ENCODE peak calls at places on chromosomes 11 and 22, in six cellular contexts. Z is IMR-90, S is substantia nigra, E is OCI-LY7, G is DND-41, F is HCT116. T is an unnamed sample.

GRCh38 chr11:56990702-56991101 is 2.0 kb downstream of the OR5AK2 start:
- DNase-seq in Z (no peak), E (no peak), S (no peak), F (no peak), G (no peak), T (no peak)

GRCh38 chr22:31489632-31490495 is at the start of gene EIF4ENIF1:
- DNase-seq in E (peak), S (peak), G (peak), F (peak), Z (peak), T (peak)

GRCh38 chr11:70201876-70202861 is 927 bp upstream of the FADD start:
- DNase-seq in G (no peak), F (no peak), E (no peak), Z (no peak), S (no peak), T (no peak)

GRCh38 chr22:25563757-25564319 is 637 bp upstream of the GRK3 start:
- DNase-seq in Z (peak), E (peak), G (no peak), F (no peak), S (peak), T (no peak)

GRCh38 chr11:105609341-105609781 is 512 bp upstream of the GRIA4 start:
- DNase-seq in Z (peak), G (peak), S (no peak), E (no peak), F (peak), T (no peak)

GRCh38 chr11:46278387-46279173 is 1.1 kb downstream of the CREB3L1 start:
- DNase-seq in E (no peak), F (no peak), G (no peak), Z (peak), S (no peak), T (no peak)

GRCh38 chr11:46588131-46588530 is 5.7 kb downstream of the AMBRA1 start:
- DNase-seq in G (no peak), Z (peak), F (no peak), S (no peak), E (no peak), T (no peak)

GRCh38 chr11:104609297-104609696 is 289.0 kb downstream of the CASP12 start:
- DNase-seq in Z (peak), G (peak), S (peak), F (peak), E (peak), T (peak)

GRCh38 chr11:2788751-2789140 is 89.0 kb upstream of the KCNQ1OT1 start:
- DNase-seq in F (no peak), S (no peak), Z (no peak), E (no peak), G (no peak), T (no peak)

GRCh38 chr11:17736921-17737817 is 2.6 kb downstream of the KCNC1 start:
- DNase-seq in G (no peak), S (no peak), Z (no peak), F (no peak), E (no peak), T (no peak)

GRCh38 chr11:113153847-113154246 is 160.5 kb upstream of the TTC12 start:
- DNase-seq in S (no peak), G (no peak), E (no peak), Z (no peak), F (no peak), T (no peak)

GRCh38 chr22:45400046-45400445 is 13.4 kb downstream of the SMC1B start:
- DNase-seq in E (no peak), F (no peak), G (no peak), S (no peak), Z (no peak), T (no peak)

GRCh38 chr11:105612766-105613165 is 2.9 kb downstream of the GRIA4 start:
- DNase-seq in Z (no peak), E (no peak), S (no peak), F (no peak), G (no peak), T (no peak)

GRCh38 chr11:19242184-19242932 is 1.6 kb upstream of the E2F8 start:
- DNase-seq in F (no peak), G (no peak), S (no peak), Z (no peak), E (no peak), T (no peak)

GRCh38 chr11:94315664-94316063 is 11.3 kb downstream of the IZUMO1R start:
- DNase-seq in G (no peak), Z (peak), E (no peak), F (no peak), S (no peak), T (no peak)

GRCh38 chr11:118632577-118633318 is 25.3 kb downstream of the PHLDB1 start:
- DNase-seq in F (no peak), Z (no peak), G (no peak), S (no peak), E (no peak), T (no peak)

GRCh38 chr11:20873054-20873453 is 203.7 kb downstream of the NELL1 start:
- DNase-seq in E (peak), Z (no peak), S (no peak), G (peak), F (no peak), T (no peak)

GRCh38 chr11:44813401-44813800 is 86.6 kb downstream of the TSPAN18 start:
- DNase-seq in F (no peak), S (no peak), E (no peak), Z (no peak), G (no peak), T (no peak)

GRCh38 chr11:68532719-68533369 is 72.3 kb downstream of the PPP6R3 start:
- DNase-seq in Z (no peak), F (no peak), G (no peak), S (no peak), E (no peak), T (no peak)

GRCh38 chr11:33935466-33935865 is 43.6 kb upstream of the LMO2 start:
- DNase-seq in Z (no peak), E (no peak), S (no peak), F (no peak), G (no peak), T (no peak)

GRCh38 chr11:33934450-33934849 is 42.6 kb upstream of the LMO2 start:
- DNase-seq in Z (no peak), G (no peak), E (no peak), F (no peak), S (no peak), T (no peak)

GRCh38 chr11:33935005-33935404 is 43.1 kb upstream of the LMO2 start:
- DNase-seq in G (peak), E (no peak), Z (no peak), S (no peak), F (no peak), T (no peak)

GRCh38 chr11:33936057-33936456 is 44.2 kb upstream of the LMO2 start:
- DNase-seq in S (no peak), E (no peak), G (no peak), F (no peak), Z (no peak), T (no peak)

GRCh38 chr11:33936745-33937612 is 45.1 kb upstream of the LMO2 start:
- DNase-seq in G (no peak), F (no peak), E (no peak), S (no peak), Z (peak), T (no peak)
- H3K27ac ChIP-seq in G (no peak), F (no peak), E (no peak), S (no peak), Z (no peak), T (peak)

GRCh38 chr22:17845790-17846189 is 71.5 kb upstream of the BID start:
- DNase-seq in G (no peak), E (no peak), F (no peak), Z (no peak), S (peak), T (no peak)

GRCh38 chr22:17846326-17846992 is 72.2 kb upstream of the BID start:
- DNase-seq in S (no peak), Z (no peak), G (no peak), E (no peak), F (no peak), T (no peak)

GRCh38 chr22:17844150-17844549 is 69.9 kb upstream of the BID start:
- DNase-seq in G (no peak), S (no peak), F (no peak), Z (no peak), E (no peak), T (no peak)

GRCh38 chr22:17843189-17843588 is 68.9 kb upstream of the BID start:
- DNase-seq in F (no peak), S (no peak), Z (no peak), E (no peak), G (no peak), T (no peak)

DNA sequence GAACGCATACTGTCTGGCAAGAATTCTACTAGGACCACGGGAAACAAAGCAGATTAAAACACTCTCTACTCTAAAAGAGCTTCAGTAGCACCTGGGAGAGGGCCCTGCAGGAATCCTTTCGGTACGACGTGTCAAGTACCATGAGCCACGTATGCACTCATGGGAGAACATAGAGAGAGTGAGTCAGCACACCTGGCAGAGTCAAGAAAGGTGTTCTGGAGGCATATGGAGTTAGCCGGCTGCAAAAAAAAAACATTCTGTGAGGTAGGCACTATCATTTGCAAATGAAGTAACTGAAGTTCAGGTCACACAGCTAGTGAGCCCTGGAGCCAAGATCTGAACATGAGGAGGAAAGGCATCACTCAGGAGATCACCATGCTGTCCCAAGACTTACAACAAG is 71.1 kb upstream of the BID start:
- DNase-seq in F (no peak), E (no peak), Z (no peak), G (no peak), S (no peak), T (no peak)
- H3K27ac ChIP-seq in F (no peak), E (no peak), Z (no peak), G (no peak), S (no peak), T (no peak)

GRCh38 chr11:72070486-72070885 is 9.9 kb downstream of the NUMA1 start:
- DNase-seq in E (no peak), Z (no peak), G (no peak), F (no peak), S (no peak), T (no peak)
- H3K27ac ChIP-seq in E (no peak), Z (peak), G (no peak), F (peak), S (peak), T (no peak)

GRCh38 chr22:48553694-48554308 is 1273.9 kb downstream of the BRD1 start:
- DNase-seq in F (no peak), S (no peak), G (no peak), E (no peak), Z (no peak), T (no peak)

GRCh38 chr22:48553119-48553518 is 1274.6 kb downstream of the BRD1 start:
- DNase-seq in F (no peak), G (no peak), E (no peak), Z (no peak), S (no peak), T (no peak)

GRCh38 chr22:48551061-48551460 is 1276.6 kb downstream of the BRD1 start:
- DNase-seq in E (no peak), F (no peak), S (no peak), Z (no peak), G (no peak), T (no peak)

GRCh38 chr22:48554893-48555552 is 1272.7 kb downstream of the BRD1 start:
- DNase-seq in E (no peak), F (no peak), S (no peak), Z (no peak), G (no peak), T (no peak)

DNA sequence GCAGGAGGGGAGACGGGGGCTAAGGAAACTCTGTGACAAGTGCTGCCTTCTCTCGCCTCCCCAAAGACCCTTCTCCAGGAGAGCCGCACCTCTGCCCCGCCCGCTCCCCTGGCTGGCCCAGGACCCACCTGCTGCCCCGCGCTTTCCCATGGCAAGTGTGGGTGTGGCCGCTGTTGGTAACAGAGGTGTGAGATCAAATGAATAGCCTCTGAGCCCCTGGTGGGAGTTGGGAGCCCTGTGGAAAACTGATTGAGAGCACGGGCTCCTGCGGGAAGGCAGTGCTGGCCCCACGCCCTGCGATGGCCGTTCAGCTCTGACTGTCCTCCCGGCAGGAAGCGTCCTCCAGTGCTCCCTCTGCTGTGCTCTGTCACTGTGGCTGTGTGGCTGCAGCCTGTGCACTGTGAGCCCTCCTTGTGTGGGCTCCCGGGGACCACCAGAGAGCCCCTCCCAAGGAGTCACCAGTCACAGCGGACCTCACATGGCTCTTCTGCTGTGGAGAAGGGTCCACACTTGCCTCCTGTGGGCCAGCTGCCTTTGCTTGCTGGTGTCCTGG is 1275.9 kb downstream of the BRD1 start:
- DNase-seq in G (no peak), F (no peak), E (no peak), Z (no peak), S (no peak), T (no peak)
- H3K27ac ChIP-seq in G (no peak), F (no peak), E (no peak), Z (no peak), S (no peak), T (no peak)

GRCh38 chr11:133579165-133580031 is 47.1 kb upstream of the OPCML start:
- DNase-seq in E (no peak), G (no peak), F (no peak), Z (no peak), S (no peak), T (no peak)
- H3K27ac ChIP-seq in E (no peak), G (no peak), F (no peak), Z (no peak), S (no peak), T (no peak)

GRCh38 chr22:42410708-42411107 is 21.5 kb downstream of the NFAM1 start:
- DNase-seq in S (no peak), Z (no peak), E (no peak), F (no peak), G (no peak), T (no peak)

GRCh38 chr22:42408815-42409529 is 23.2 kb downstream of the NFAM1 start:
- DNase-seq in G (no peak), F (no peak), Z (no peak), S (no peak), E (no peak), T (no peak)

GRCh38 chr22:42414565-42415298 is 17.5 kb downstream of the NFAM1 start:
- DNase-seq in Z (no peak), G (no peak), S (no peak), E (no peak), F (no peak), T (no peak)

GRCh38 chr22:42416671-42417230 is 15.5 kb downstream of the NFAM1 start:
- DNase-seq in F (no peak), G (no peak), Z (no peak), E (no peak), S (no peak), T (no peak)

GRCh38 chr22:42412744-42413220 is 19.4 kb downstream of the NFAM1 start:
- DNase-seq in S (no peak), G (no peak), Z (no peak), F (no peak), E (no peak), T (no peak)
- H3K27ac ChIP-seq in S (peak), G (no peak), Z (no peak), F (no peak), E (no peak), T (no peak)

GRCh38 chr22:27867114-27867957 is 51.7 kb downstream of the PITPNB start:
- DNase-seq in F (no peak), G (no peak), E (no peak), S (no peak), Z (no peak), T (no peak)
- H3K27ac ChIP-seq in F (no peak), G (no peak), E (no peak), S (no peak), Z (peak), T (no peak)